ENCODE peak calls at places on chromosome 9, in ten cellular contexts. One of them, this sample, is unnamed. For H3K9me3 and H3K36me3, the result is how much of the 10 kb centered on the place peaks cover.

GRCh38 chr9:94870793-94871558 is 144.5 kb downstream of the AOPEP start:
- DNase-seq in GM23248: peak
- DNase-seq in heart right ventricle: peak
- DNase-seq in endodermal cell: no peak
- DNase-seq in right atrium auricular region: no peak
- DNase-seq in tibial nerve: no peak
- DNase-seq in fibroblast of lung: no peak
- DNase-seq in stomach: no peak
- DNase-seq in CD8-positive, alpha-beta memory T cell: peak
- DNase-seq in CD4-positive, alpha-beta memory T cell: peak
- DNase-seq in this sample: peak

GRCh38 chr9:115694014-115694413 is 459.6 kb upstream of the PAPPA start:
- DNase-seq in GM23248: peak
- DNase-seq in heart right ventricle: no peak
- DNase-seq in endodermal cell: peak
- DNase-seq in right atrium auricular region: no peak
- DNase-seq in tibial nerve: no peak
- DNase-seq in fibroblast of lung: peak
- DNase-seq in stomach: no peak
- DNase-seq in CD8-positive, alpha-beta memory T cell: no peak
- DNase-seq in CD4-positive, alpha-beta memory T cell: no peak
- DNase-seq in this sample: peak

GRCh38 chr9:37639874-37640273 is 10.9 kb upstream of the FRMPD1 start:
- DNase-seq in GM23248: no peak
- DNase-seq in heart right ventricle: no peak
- DNase-seq in endodermal cell: no peak
- DNase-seq in right atrium auricular region: no peak
- DNase-seq in tibial nerve: no peak
- DNase-seq in fibroblast of lung: no peak
- DNase-seq in stomach: no peak
- DNase-seq in CD8-positive, alpha-beta memory T cell: no peak
- DNase-seq in CD4-positive, alpha-beta memory T cell: no peak
- DNase-seq in this sample: no peak

GRCh38 chr9:1170918-1171317 is 120.8 kb downstream of the DMRT2 start:
- DNase-seq in GM23248: no peak
- DNase-seq in heart right ventricle: no peak
- DNase-seq in endodermal cell: no peak
- DNase-seq in right atrium auricular region: no peak
- DNase-seq in tibial nerve: no peak
- DNase-seq in fibroblast of lung: no peak
- DNase-seq in stomach: no peak
- DNase-seq in CD8-positive, alpha-beta memory T cell: no peak
- DNase-seq in CD4-positive, alpha-beta memory T cell: no peak
- DNase-seq in this sample: no peak

GRCh38 chr9:133200631-133201030 is 8.4 kb downstream of the OBP2B start:
- DNase-seq in GM23248: no peak
- DNase-seq in heart right ventricle: no peak
- DNase-seq in endodermal cell: no peak
- DNase-seq in right atrium auricular region: no peak
- DNase-seq in tibial nerve: no peak
- DNase-seq in fibroblast of lung: no peak
- DNase-seq in stomach: no peak
- DNase-seq in CD8-positive, alpha-beta memory T cell: no peak
- DNase-seq in CD4-positive, alpha-beta memory T cell: no peak
- DNase-seq in this sample: no peak

GRCh38 chr9:124482431-124483031 is 24.7 kb downstream of the NR5A1 start:
- DNase-seq in GM23248: no peak
- DNase-seq in heart right ventricle: no peak
- DNase-seq in endodermal cell: peak
- DNase-seq in right atrium auricular region: no peak
- DNase-seq in tibial nerve: no peak
- DNase-seq in fibroblast of lung: no peak
- DNase-seq in stomach: no peak
- DNase-seq in CD8-positive, alpha-beta memory T cell: no peak
- DNase-seq in CD4-positive, alpha-beta memory T cell: no peak
- DNase-seq in this sample: no peak

GRCh38 chr9:124345063-124345462 is 70.2 kb downstream of the PSMB7 start:
- DNase-seq in GM23248: no peak
- DNase-seq in heart right ventricle: no peak
- DNase-seq in endodermal cell: no peak
- DNase-seq in right atrium auricular region: no peak
- DNase-seq in tibial nerve: no peak
- DNase-seq in fibroblast of lung: no peak
- DNase-seq in stomach: no peak
- DNase-seq in CD8-positive, alpha-beta memory T cell: no peak
- DNase-seq in CD4-positive, alpha-beta memory T cell: no peak
- DNase-seq in this sample: no peak

GRCh38 chr9:94920439-94920951 is 194.0 kb downstream of the AOPEP start:
- DNase-seq in GM23248: peak
- DNase-seq in heart right ventricle: peak
- DNase-seq in endodermal cell: peak
- DNase-seq in right atrium auricular region: peak
- DNase-seq in tibial nerve: peak
- DNase-seq in fibroblast of lung: peak
- DNase-seq in stomach: no peak
- DNase-seq in CD8-positive, alpha-beta memory T cell: no peak
- DNase-seq in CD4-positive, alpha-beta memory T cell: no peak
- DNase-seq in this sample: no peak

GRCh38 chr9:10700266-10700665 is 87.5 kb upstream of the PTPRD start:
- DNase-seq in GM23248: no peak
- DNase-seq in heart right ventricle: no peak
- DNase-seq in endodermal cell: no peak
- DNase-seq in right atrium auricular region: no peak
- DNase-seq in tibial nerve: no peak
- DNase-seq in fibroblast of lung: no peak
- DNase-seq in stomach: no peak
- DNase-seq in CD8-positive, alpha-beta memory T cell: no peak
- DNase-seq in CD4-positive, alpha-beta memory T cell: no peak
- DNase-seq in this sample: no peak

GRCh38 chr9:5719546-5719945 is 90.6 kb downstream of the RIC1 start:
- DNase-seq in GM23248: peak
- DNase-seq in heart right ventricle: no peak
- DNase-seq in endodermal cell: no peak
- DNase-seq in right atrium auricular region: no peak
- DNase-seq in tibial nerve: no peak
- DNase-seq in fibroblast of lung: peak
- DNase-seq in stomach: no peak
- DNase-seq in CD8-positive, alpha-beta memory T cell: no peak
- DNase-seq in CD4-positive, alpha-beta memory T cell: no peak
- DNase-seq in this sample: no peak

GRCh38 chr9:127628644-127629467 is 16.8 kb downstream of the STXBP1 start:
- DNase-seq in GM23248: no peak
- DNase-seq in heart right ventricle: peak
- DNase-seq in endodermal cell: no peak
- DNase-seq in right atrium auricular region: no peak
- DNase-seq in tibial nerve: no peak
- DNase-seq in fibroblast of lung: no peak
- DNase-seq in stomach: no peak
- DNase-seq in CD8-positive, alpha-beta memory T cell: no peak
- DNase-seq in CD4-positive, alpha-beta memory T cell: no peak
- DNase-seq in this sample: no peak

GRCh38 chr9:110175275-110175968 is 32.5 kb downstream of the C9orf152 start:
- DNase-seq in GM23248: no peak
- DNase-seq in heart right ventricle: no peak
- DNase-seq in endodermal cell: no peak
- DNase-seq in right atrium auricular region: no peak
- DNase-seq in tibial nerve: no peak
- DNase-seq in fibroblast of lung: no peak
- DNase-seq in stomach: no peak
- DNase-seq in CD8-positive, alpha-beta memory T cell: no peak
- DNase-seq in CD4-positive, alpha-beta memory T cell: no peak
- DNase-seq in this sample: no peak

DNA sequence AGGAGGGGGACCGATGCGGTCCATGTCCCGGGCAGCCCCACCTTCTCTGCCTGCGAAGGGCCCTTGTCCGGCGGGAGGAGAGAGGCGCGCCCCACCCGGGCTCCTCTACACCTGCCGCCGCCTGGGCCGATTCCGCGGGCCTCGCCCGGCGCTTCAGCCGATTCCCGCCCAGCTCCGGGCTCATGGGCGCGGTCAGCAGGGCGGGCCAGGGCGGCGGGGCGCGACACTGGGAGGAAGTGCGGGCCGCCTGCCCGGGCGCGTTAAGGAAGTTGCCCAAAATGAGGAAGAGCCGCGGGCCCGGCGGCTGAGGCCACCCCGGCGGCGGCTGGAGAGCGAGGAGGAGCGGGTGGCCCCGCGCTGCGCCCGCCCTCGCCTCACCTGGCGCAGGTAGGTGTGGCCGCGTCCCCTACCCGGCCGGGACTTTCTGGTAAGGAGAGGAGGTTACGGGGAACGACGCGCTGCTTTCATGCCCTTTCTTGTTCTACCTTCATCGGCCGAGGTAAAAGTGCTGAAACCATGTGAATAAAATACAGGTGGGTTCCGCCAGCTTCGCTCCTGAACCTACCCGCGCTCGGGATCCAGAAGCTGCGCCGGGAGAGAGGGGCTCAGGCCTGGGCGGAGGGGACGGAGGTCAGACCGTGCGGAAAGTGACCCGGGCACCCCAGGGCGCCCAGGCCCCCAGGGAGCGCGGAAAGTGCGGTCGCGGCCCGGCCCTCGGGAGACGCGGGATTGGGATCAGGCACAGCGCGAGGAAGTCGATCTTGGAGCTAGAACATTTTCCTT is at the start of gene SYK:
- DNase-seq in GM23248: no peak
- DNase-seq in heart right ventricle: peak
- DNase-seq in endodermal cell: peak
- DNase-seq in right atrium auricular region: no peak
- DNase-seq in tibial nerve: no peak
- DNase-seq in fibroblast of lung: no peak
- DNase-seq in stomach: peak
- DNase-seq in CD8-positive, alpha-beta memory T cell: no peak
- DNase-seq in CD4-positive, alpha-beta memory T cell: no peak
- DNase-seq in this sample: peak
- H3K4me3 ChIP-seq in GM23248: no peak
- H3K4me3 ChIP-seq in heart right ventricle: peak
- H3K4me3 ChIP-seq in endodermal cell: peak
- H3K4me3 ChIP-seq in right atrium auricular region: peak
- H3K4me3 ChIP-seq in tibial nerve: peak
- H3K4me3 ChIP-seq in fibroblast of lung: no peak
- H3K4me3 ChIP-seq in stomach: peak
- H3K4me3 ChIP-seq in CD8-positive, alpha-beta memory T cell: no peak
- H3K4me3 ChIP-seq in CD4-positive, alpha-beta memory T cell: no peak
- H3K4me3 ChIP-seq in this sample: peak

GRCh38 chr9:93613791-93614190 is 37.4 kb downstream of the PHF2 start:
- DNase-seq in GM23248: no peak
- DNase-seq in heart right ventricle: no peak
- DNase-seq in endodermal cell: peak
- DNase-seq in right atrium auricular region: peak
- DNase-seq in tibial nerve: no peak
- DNase-seq in fibroblast of lung: no peak
- DNase-seq in stomach: no peak
- DNase-seq in CD8-positive, alpha-beta memory T cell: no peak
- DNase-seq in CD4-positive, alpha-beta memory T cell: no peak
- DNase-seq in this sample: no peak

GRCh38 chr9:93613174-93613573 is 36.8 kb downstream of the PHF2 start:
- DNase-seq in GM23248: no peak
- DNase-seq in heart right ventricle: no peak
- DNase-seq in endodermal cell: no peak
- DNase-seq in right atrium auricular region: no peak
- DNase-seq in tibial nerve: no peak
- DNase-seq in fibroblast of lung: no peak
- DNase-seq in stomach: no peak
- DNase-seq in CD8-positive, alpha-beta memory T cell: no peak
- DNase-seq in CD4-positive, alpha-beta memory T cell: no peak
- DNase-seq in this sample: no peak

GRCh38 chr9:93612796-93613154 is 36.4 kb downstream of the PHF2 start:
- DNase-seq in GM23248: no peak
- DNase-seq in heart right ventricle: no peak
- DNase-seq in endodermal cell: peak
- DNase-seq in right atrium auricular region: peak
- DNase-seq in tibial nerve: no peak
- DNase-seq in fibroblast of lung: no peak
- DNase-seq in stomach: no peak
- DNase-seq in CD8-positive, alpha-beta memory T cell: no peak
- DNase-seq in CD4-positive, alpha-beta memory T cell: no peak
- DNase-seq in this sample: no peak

GRCh38 chr9:93612052-93612795 is 35.8 kb downstream of the PHF2 start:
- DNase-seq in GM23248: no peak
- DNase-seq in heart right ventricle: no peak
- DNase-seq in endodermal cell: peak
- DNase-seq in right atrium auricular region: no peak
- DNase-seq in tibial nerve: no peak
- DNase-seq in fibroblast of lung: no peak
- DNase-seq in stomach: no peak
- DNase-seq in CD8-positive, alpha-beta memory T cell: no peak
- DNase-seq in CD4-positive, alpha-beta memory T cell: no peak
- DNase-seq in this sample: no peak

GRCh38 chr9:93610206-93610605 is 33.8 kb downstream of the PHF2 start:
- DNase-seq in GM23248: no peak
- DNase-seq in heart right ventricle: no peak
- DNase-seq in endodermal cell: no peak
- DNase-seq in right atrium auricular region: no peak
- DNase-seq in tibial nerve: no peak
- DNase-seq in fibroblast of lung: no peak
- DNase-seq in stomach: no peak
- DNase-seq in CD8-positive, alpha-beta memory T cell: no peak
- DNase-seq in CD4-positive, alpha-beta memory T cell: no peak
- DNase-seq in this sample: no peak
- H3K9me3 ChIP-seq in GM23248: under half
- H3K9me3 ChIP-seq in heart right ventricle: half or more
- H3K9me3 ChIP-seq in endodermal cell: under half
- H3K9me3 ChIP-seq in right atrium auricular region: under half
- H3K9me3 ChIP-seq in tibial nerve: half or more
- H3K9me3 ChIP-seq in fibroblast of lung: under half
- H3K9me3 ChIP-seq in stomach: under half
- H3K9me3 ChIP-seq in CD8-positive, alpha-beta memory T cell: under half
- H3K9me3 ChIP-seq in CD4-positive, alpha-beta memory T cell: under half
- H3K9me3 ChIP-seq in this sample: under half

DNA sequence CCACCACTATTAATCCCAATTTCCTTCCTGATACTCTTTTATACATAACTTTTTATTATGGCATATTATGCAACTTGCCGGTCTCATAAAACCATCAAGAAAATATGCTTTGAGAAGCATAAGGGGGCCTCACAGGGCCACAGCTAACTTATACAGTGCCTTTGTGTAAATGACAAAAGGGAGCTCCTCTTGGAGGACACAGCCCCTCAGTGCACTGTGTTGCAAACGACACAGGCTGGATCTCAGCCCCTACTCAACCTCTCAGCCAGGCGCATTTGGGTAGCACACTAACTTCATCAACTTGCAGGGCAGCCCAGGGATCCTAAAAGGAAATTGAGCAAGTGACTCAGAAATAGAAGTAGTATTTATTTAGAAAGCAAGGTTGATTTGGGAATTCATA is 35.4 kb downstream of the RIGI start:
- DNase-seq in GM23248: no peak
- DNase-seq in heart right ventricle: no peak
- DNase-seq in endodermal cell: no peak
- DNase-seq in right atrium auricular region: no peak
- DNase-seq in tibial nerve: no peak
- DNase-seq in fibroblast of lung: no peak
- DNase-seq in stomach: no peak
- DNase-seq in CD8-positive, alpha-beta memory T cell: no peak
- DNase-seq in CD4-positive, alpha-beta memory T cell: no peak
- DNase-seq in this sample: no peak
- H3K36me3 ChIP-seq in GM23248: under half
- H3K36me3 ChIP-seq in heart right ventricle: half or more
- H3K36me3 ChIP-seq in endodermal cell: under half
- H3K36me3 ChIP-seq in right atrium auricular region: under half
- H3K36me3 ChIP-seq in tibial nerve: under half
- H3K36me3 ChIP-seq in fibroblast of lung: under half
- H3K36me3 ChIP-seq in stomach: half or more
- H3K36me3 ChIP-seq in CD8-positive, alpha-beta memory T cell: under half
- H3K36me3 ChIP-seq in CD4-positive, alpha-beta memory T cell: under half
- H3K36me3 ChIP-seq in this sample: under half

GRCh38 chr9:136093995-136094881 is 851 bp downstream of the NACC2 start:
- DNase-seq in GM23248: peak
- DNase-seq in heart right ventricle: peak
- DNase-seq in endodermal cell: peak
- DNase-seq in right atrium auricular region: peak
- DNase-seq in tibial nerve: peak
- DNase-seq in fibroblast of lung: peak
- DNase-seq in stomach: peak
- DNase-seq in CD8-positive, alpha-beta memory T cell: peak
- DNase-seq in CD4-positive, alpha-beta memory T cell: peak
- DNase-seq in this sample: peak
- H3K4me3 ChIP-seq in GM23248: peak
- H3K4me3 ChIP-seq in heart right ventricle: peak
- H3K4me3 ChIP-seq in endodermal cell: peak
- H3K4me3 ChIP-seq in right atrium auricular region: peak
- H3K4me3 ChIP-seq in tibial nerve: peak
- H3K4me3 ChIP-seq in fibroblast of lung: peak
- H3K4me3 ChIP-seq in stomach: peak
- H3K4me3 ChIP-seq in CD8-positive, alpha-beta memory T cell: peak
- H3K4me3 ChIP-seq in CD4-positive, alpha-beta memory T cell: no peak
- H3K4me3 ChIP-seq in this sample: peak